ENCODE peak calls at places on chromosomes 3 and 15, in eight cellular contexts. W is astrocyte of the spinal cord, J is endothelial cell, Z is A549, C is type B pancreatic cell, D is Caco-2, G is epithelial cell of esophagus, B is fibroblast of the aortic adventitia. L is an unnamed sample.

GRCh38 chr3:31431322-31431721 is 101.4 kb upstream of the STT3B start:
- DNase-seq in W (no peak), J (no peak), Z (no peak), C (no peak), D (no peak), G (no peak), B (no peak), L (no peak)

GRCh38 chr3:157333551-157333991 is 103.1 kb upstream of the PTX3 start:
- DNase-seq in W (peak), J (no peak), Z (no peak), C (no peak), D (no peak), G (no peak), B (peak), L (no peak)

GRCh38 chr3:159126261-159127020 is 324.6 kb downstream of the MFSD1 start:
- DNase-seq in W (peak), J (no peak), Z (no peak), C (no peak), D (no peak), G (peak), B (peak), L (no peak)

GRCh38 chr15:67836134-67836455 is 3.8 kb downstream of the RNU6-1 start:
- DNase-seq in W (no peak), J (no peak), Z (no peak), C (no peak), D (no peak), G (no peak), B (no peak), L (no peak)

GRCh38 chr3:194136519-194137313 is 768 bp downstream of the HES1 start:
- DNase-seq in W (peak), J (peak), Z (no peak), C (peak), D (peak), G (peak), B (peak), L (peak)

GRCh38 chr15:96330064-96330449 is 443 bp upstream of the NR2F2 start:
- DNase-seq in W (peak), J (peak), Z (peak), C (no peak), D (peak), G (peak), B (peak), L (no peak)

GRCh38 chr3:105232536-105232935 is 134.2 kb upstream of the ALCAM start:
- DNase-seq in W (no peak), J (no peak), Z (no peak), C (no peak), D (no peak), G (peak), B (peak), L (no peak)

GRCh38 chr3:155746703-155747102 is 1.8 kb upstream of the PLCH1 start:
- DNase-seq in W (no peak), J (no peak), Z (no peak), C (no peak), D (no peak), G (no peak), B (no peak), L (no peak)

GRCh38 chr3:14758893-14759292 is 59.9 kb upstream of the FGD5 start:
- DNase-seq in W (no peak), J (no peak), Z (no peak), C (no peak), D (no peak), G (no peak), B (no peak), L (no peak)

GRCh38 chr3:47799733-47800132 is 3.2 kb upstream of the DHX30 start:
- DNase-seq in W (no peak), J (peak), Z (no peak), C (no peak), D (no peak), G (no peak), B (no peak), L (no peak)

GRCh38 chr3:46995901-46996562 is 16.6 kb downstream of the NBEAL2 start:
- DNase-seq in W (no peak), J (no peak), Z (no peak), C (no peak), D (no peak), G (no peak), B (no peak), L (no peak)

GRCh38 chr3:65811050-65811766 is 227.5 kb downstream of the MAGI1 start:
- DNase-seq in W (peak), J (no peak), Z (no peak), C (no peak), D (no peak), G (peak), B (peak), L (no peak)

GRCh38 chr3:4355401-4356224 is 52.4 kb downstream of the SETMAR start:
- DNase-seq in W (no peak), J (no peak), Z (no peak), C (no peak), D (no peak), G (no peak), B (no peak), L (no peak)

GRCh38 chr3:6242104-6242503 is 618.8 kb upstream of the GRM7 start:
- DNase-seq in W (no peak), J (no peak), Z (no peak), C (no peak), D (no peak), G (no peak), B (no peak), L (no peak)

GRCh38 chr15:27601239-27601942 is 497.7 kb downstream of the OCA2 start:
- DNase-seq in W (peak), J (no peak), Z (no peak), C (no peak), D (no peak), G (peak), B (no peak), L (no peak)

GRCh38 chr3:107574650-107575049 is 51.9 kb downstream of the BBX start:
- DNase-seq in W (peak), J (peak), Z (peak), C (no peak), D (no peak), G (peak), B (peak), L (peak)

GRCh38 chr15:57720861-57721260 is 14.3 kb downstream of the POLR2M start:
- DNase-seq in W (peak), J (no peak), Z (no peak), C (no peak), D (no peak), G (no peak), B (peak), L (no peak)

GRCh38 chr3:104548401-104548800 is 818.3 kb upstream of the ALCAM start:
- DNase-seq in W (no peak), J (no peak), Z (no peak), C (no peak), D (no peak), G (no peak), B (no peak), L (no peak)

GRCh38 chr3:127262533-127262932 is 25.3 kb downstream of the PRR20G start:
- DNase-seq in W (no peak), J (no peak), Z (no peak), C (no peak), D (no peak), G (no peak), B (no peak), L (no peak)

GRCh38 chr3:59771760-59772159 is 721.9 kb upstream of the CFAP20DC start:
- DNase-seq in W (peak), J (no peak), Z (peak), C (no peak), D (no peak), G (peak), B (peak), L (no peak)

GRCh38 chr15:76866716-76867321 is 38.3 kb downstream of the SCAPER start:
- DNase-seq in W (peak), J (peak), Z (peak), C (no peak), D (no peak), G (peak), B (peak), L (peak)
- TF ChIP-seq CTCF in W (peak), J (peak), Z (peak), C (peak), D (peak), G (peak), B (peak), L (peak)

DNA sequence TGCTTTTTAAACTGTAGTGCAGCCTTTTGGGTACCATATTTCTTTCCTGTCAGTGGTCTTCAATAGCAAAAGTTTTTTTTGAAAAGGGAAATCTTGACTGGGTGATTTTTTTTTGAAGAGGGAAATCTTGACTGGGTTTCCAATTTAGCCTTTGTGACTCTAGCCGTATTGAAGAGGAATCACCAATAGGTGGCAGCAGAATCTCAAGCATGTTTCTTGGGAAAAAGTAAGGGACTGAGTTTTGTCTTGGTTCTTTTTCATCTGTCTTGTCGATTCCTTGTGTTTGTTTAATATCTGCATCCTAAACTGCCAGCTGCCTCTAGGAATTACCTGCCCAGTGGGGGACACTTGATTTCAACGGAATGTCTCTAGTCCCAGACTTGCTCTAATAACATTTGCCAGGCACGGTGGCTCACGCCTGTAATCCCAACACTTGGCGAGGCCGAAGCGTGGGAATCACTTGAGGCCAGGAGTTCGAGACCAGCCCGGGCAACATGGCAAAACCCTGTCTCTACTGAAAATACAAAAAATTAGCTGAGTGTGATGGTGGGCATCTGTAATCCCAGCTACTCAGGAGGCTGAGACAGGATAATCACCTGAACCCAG is 89.2 kb downstream of the RBPMS2 start:
- DNase-seq in W (peak), J (peak), Z (peak), C (no peak), D (no peak), G (peak), B (peak), L (peak)
- TF ChIP-seq CTCF in W (peak), J (peak), Z (peak), C (peak), D (peak), G (peak), B (peak), L (peak)

DNA sequence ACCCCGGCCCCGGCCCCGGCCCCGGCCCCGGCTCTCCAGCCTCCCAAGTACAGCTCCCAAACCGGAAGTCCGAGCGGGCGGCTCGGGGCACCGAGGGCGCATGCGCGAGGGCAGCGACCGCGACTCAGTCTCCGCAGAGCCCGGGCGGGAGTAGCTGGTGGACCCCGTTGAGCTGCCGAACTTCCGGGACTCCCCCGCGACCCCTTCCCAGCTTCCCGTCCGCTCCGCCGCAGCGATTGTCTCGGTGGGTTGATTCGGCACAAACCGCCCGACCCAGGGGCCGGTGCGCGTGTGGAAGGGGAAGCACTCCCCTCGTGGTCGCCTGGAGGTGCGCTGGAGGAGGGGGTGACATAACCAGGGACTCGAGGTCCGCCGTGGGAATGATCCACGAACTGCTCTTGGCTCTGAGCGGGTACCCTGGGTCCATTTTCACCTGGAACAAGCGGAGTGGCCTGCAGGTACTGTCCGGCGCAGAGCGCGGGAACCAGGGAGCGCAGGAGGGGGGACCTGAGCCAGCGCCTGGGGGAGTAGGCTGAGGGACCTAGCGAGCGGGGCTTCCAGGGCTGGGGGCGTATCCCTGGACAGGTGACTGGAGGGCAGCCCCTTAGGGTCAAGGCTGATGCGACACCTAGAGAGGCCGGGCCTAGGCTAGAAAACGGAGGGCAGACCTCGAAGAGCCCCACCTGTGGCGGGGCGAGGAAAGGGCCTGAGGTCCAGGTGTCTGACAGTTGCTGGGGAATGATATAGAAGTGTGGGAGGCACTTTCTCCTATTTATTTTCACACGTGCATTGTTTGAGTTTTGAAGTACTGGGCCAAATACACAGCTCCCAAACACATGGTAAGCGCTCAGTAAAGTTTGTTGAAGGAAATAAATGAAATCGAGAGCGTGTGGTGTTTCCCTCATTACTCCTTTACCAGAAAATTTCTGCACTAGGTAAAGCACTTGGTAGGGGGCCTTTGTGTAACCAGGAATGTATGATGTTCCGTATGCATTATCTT is at the start of the genes TUBGCP4 and ZSCAN29:
- DNase-seq in W (peak), J (peak), Z (peak), C (peak), D (peak), G (peak), B (peak), L (peak)
- TF ChIP-seq CTCF in W (peak), J (peak), Z (peak), C (peak), D (peak), G (peak), B (peak), L (peak)

DNA sequence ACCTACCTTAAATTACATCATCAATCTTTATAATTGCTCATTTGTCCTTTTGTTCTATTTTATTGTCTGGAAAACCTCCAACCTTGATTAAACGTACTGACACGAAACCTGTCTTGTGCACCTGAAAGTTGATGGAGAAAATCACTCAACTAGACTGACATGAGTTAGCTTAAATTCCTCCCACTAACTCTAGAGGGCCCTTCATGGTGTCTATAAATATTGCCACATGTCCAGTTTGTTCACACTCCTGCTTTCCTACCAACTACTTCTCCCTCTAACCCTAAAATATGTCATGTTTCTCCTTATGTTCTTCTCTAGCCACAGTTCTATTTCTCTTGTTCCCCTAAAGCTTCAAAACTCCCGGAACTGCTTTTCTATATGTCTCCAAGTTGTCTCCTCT is 59.8 kb upstream of the SGO1 start:
- DNase-seq in W (no peak), J (no peak), Z (no peak), C (no peak), D (no peak), G (no peak), B (no peak), L (no peak)
- TF ChIP-seq CTCF in W (no peak), J (no peak), Z (no peak), C (no peak), D (no peak), G (peak), B (no peak), L (no peak)